ENCODE peak calls at places on chromosome 17, in nine cellular contexts. D, T, O, L, M, W, R, Q and I are unnamed samples.
A peak's percentile ranks its signal among the peaks of the same experiment; 100 is the strongest.

GRCh38 chr17:64632193-64632592 is 29.9 kb downstream of the SMURF2 start:
- DNase-seq in D (no peak), T (no peak), O (no peak), L (no peak), M (no peak), W (no peak), R (no peak), Q (no peak), I (no peak)

GRCh38 chr17:17740627-17741237 is 59.5 kb downstream of the RAI1 start:
- DNase-seq in D (no peak), T (peak; percentile 75), O (no peak), L (no peak), M (no peak), W (no peak), R (no peak), Q (no peak), I (no peak)

GRCh38 chr17:57810740-57811632 is 38.9 kb downstream of the MRPS23 start:
- DNase-seq in D (no peak), T (peak; percentile 23), O (peak; percentile 46), L (peak; percentile 70), M (no peak), W (peak; percentile 99), R (no peak), Q (no peak), I (peak; percentile 59)

GRCh38 chr17:16947470-16947869 is 24.4 kb downstream of the TNFRSF13B start:
- DNase-seq in D (no peak), T (no peak), O (no peak), L (no peak), M (no peak), W (no peak), R (no peak), Q (no peak), I (no peak)

GRCh38 chr17:35341465-35341992 is 31.9 kb downstream of the SLFN11 start:
- DNase-seq in D (no peak), T (no peak), O (no peak), L (peak; percentile 23), M (no peak), W (no peak), R (no peak), Q (no peak), I (no peak)

GRCh38 chr17:82866521-82867214 is 26.8 kb upstream of the ZNF750 start:
- DNase-seq in D (no peak), T (no peak), O (peak; percentile 63), L (peak; percentile 55), M (no peak), W (no peak), R (no peak), Q (no peak), I (peak; percentile 61)

GRCh38 chr17:2695961-2696760 is 15.4 kb downstream of the CLUH start:
- DNase-seq in D (no peak), T (no peak), O (no peak), L (no peak), M (no peak), W (no peak), R (peak; percentile 60), Q (no peak), I (peak; percentile 77)

GRCh38 chr17:66835476-66835875 is 559 bp downstream of the CACNG5 start:
- DNase-seq in D (no peak), T (no peak), O (no peak), L (no peak), M (no peak), W (no peak), R (no peak), Q (no peak), I (peak; percentile 46)

GRCh38 chr17:42521036-42521435 is 15.0 kb upstream of the NAGLU start:
- DNase-seq in D (no peak), T (no peak), O (no peak), L (no peak), M (no peak), W (no peak), R (no peak), Q (no peak), I (no peak)

GRCh38 chr17:69540356-69540755 is 125.9 kb downstream of the MAP2K6 start:
- DNase-seq in D (no peak), T (no peak), O (no peak), L (no peak), M (no peak), W (no peak), R (no peak), Q (no peak), I (no peak)

GRCh38 chr17:40317880-40318834 is 9.2 kb downstream of the RARA start:
- DNase-seq in D (peak; percentile 80), T (peak; percentile 98), O (peak; percentile 97), L (peak; percentile 96), M (peak; percentile 84), W (peak; percentile 94), R (peak; percentile 99), Q (peak; percentile 83), I (peak; percentile 99)

GRCh38 chr17:1070411-1070810 is 73.5 kb downstream of the TIMM22 start:
- DNase-seq in D (no peak), T (no peak), O (peak; percentile 20), L (no peak), M (no peak), W (no peak), R (no peak), Q (no peak), I (no peak)

GRCh38 chr17:63382136-63382535 is 64.0 kb downstream of the CYB561 start:
- DNase-seq in D (no peak), T (no peak), O (no peak), L (no peak), M (no peak), W (no peak), R (no peak), Q (no peak), I (no peak)

GRCh38 chr17:76139801-76140660 is 1.0 kb downstream of the FOXJ1 start:
- DNase-seq in D (no peak), T (no peak), O (no peak), L (no peak), M (peak; percentile 63), W (no peak), R (no peak), Q (no peak), I (no peak)

GRCh38 chr17:80380068-80381061 is 34.6 kb upstream of the ENDOV start:
- DNase-seq in D (no peak), T (no peak), O (no peak), L (no peak), M (no peak), W (no peak), R (no peak), Q (no peak), I (no peak)

GRCh38 chr17:67196422-67196821 is 48.6 kb downstream of the HELZ start:
- DNase-seq in D (no peak), T (no peak), O (no peak), L (no peak), M (no peak), W (no peak), R (no peak), Q (no peak), I (no peak)

GRCh38 chr17:7048968-7049367 is 5.1 kb upstream of the SLC16A11 start:
- DNase-seq in D (no peak), T (no peak), O (no peak), L (no peak), M (no peak), W (no peak), R (no peak), Q (no peak), I (no peak)

GRCh38 chr17:51617876-51618455 is 357.6 kb downstream of the UTP18 start:
- DNase-seq in D (no peak), T (no peak), O (no peak), L (no peak), M (no peak), W (no peak), R (no peak), Q (no peak), I (no peak)

GRCh38 chr17:64494121-64494520 is 2.7 kb downstream of the POLG2 start:
- DNase-seq in D (no peak), T (no peak), O (no peak), L (no peak), M (no peak), W (no peak), R (no peak), Q (no peak), I (no peak)

GRCh38 chr17:59884861-59885260 is 7.9 kb downstream of the TUBD1 start:
- DNase-seq in D (no peak), T (no peak), O (no peak), L (no peak), M (no peak), W (no peak), R (no peak), Q (no peak), I (no peak)

GRCh38 chr17:45334701-45335677 is 18.2 kb upstream of the MAP3K14 start:
- DNase-seq in D (no peak), T (no peak), O (no peak), L (no peak), M (no peak), W (no peak), R (peak; percentile 37), Q (no peak), I (peak; percentile 31)

GRCh38 chr17:50603340-50603739 is 31.3 kb upstream of the ABCC3 start:
- DNase-seq in D (no peak), T (no peak), O (no peak), L (no peak), M (no peak), W (peak; percentile 47), R (no peak), Q (no peak), I (no peak)

GRCh38 chr17:82200743-82201497 is 11.7 kb downstream of the CCDC57 start:
- DNase-seq in D (no peak), T (no peak), O (no peak), L (no peak), M (no peak), W (no peak), R (no peak), Q (no peak), I (no peak)

GRCh38 chr17:78130439-78131101 is at the start of gene TMC8:
- DNase-seq in D (no peak), T (no peak), O (no peak), L (no peak), M (no peak), W (no peak), R (no peak), Q (no peak), I (peak; percentile 66)

GRCh38 chr17:59107306-59107670 is 608 bp upstream of the TRIM37 start:
- DNase-seq in D (no peak), T (no peak), O (no peak), L (no peak), M (no peak), W (no peak), R (no peak), Q (no peak), I (no peak)

GRCh38 chr17:78997231-78997741 is 12.3 kb downstream of the CANT1 start:
- DNase-seq in D (no peak), T (no peak), O (no peak), L (no peak), M (no peak), W (no peak), R (peak; percentile 58), Q (no peak), I (peak; percentile 61)

GRCh38 chr17:50431219-50431618 is 5.2 kb downstream of the ACSF2 start:
- DNase-seq in D (no peak), T (no peak), O (no peak), L (no peak), M (no peak), W (no peak), R (no peak), Q (no peak), I (no peak)

GRCh38 chr17:59038734-59039133 is 67.9 kb downstream of the TRIM37 start:
- DNase-seq in D (no peak), T (no peak), O (no peak), L (no peak), M (no peak), W (no peak), R (no peak), Q (no peak), I (no peak)

GRCh38 chr17:29394761-29395160 is 4.6 kb downstream of the TAOK1 start:
- DNase-seq in D (no peak), T (no peak), O (no peak), L (no peak), M (no peak), W (no peak), R (no peak), Q (no peak), I (no peak)

GRCh38 chr17:79050591-79050990 is 24.0 kb upstream of the ENGASE start:
- DNase-seq in D (no peak), T (no peak), O (no peak), L (no peak), M (no peak), W (peak; percentile 86), R (no peak), Q (no peak), I (no peak)

GRCh38 chr17:73348824-73349095 is 37.0 kb upstream of the CDC42EP4 start:
- DNase-seq in D (no peak), T (no peak), O (no peak), L (no peak), M (no peak), W (no peak), R (no peak), Q (no peak), I (peak; percentile 75)